ENCODE peak calls at places on chromosome 4, in five cellular contexts. H is mucosa of descending colon, W is GM23338, M is heart right ventricle, P is body of pancreas. V is an unnamed sample.

GRCh38 chr4:45668086-45668485 is 455.8 kb downstream of the GABRG1 start:
- DNase-seq in M (no peak), W (no peak), P (no peak), H (no peak), V (no peak)

GRCh38 chr4:7212921-7213320 is 20.6 kb downstream of the SORCS2 start:
- DNase-seq in P (no peak), H (no peak), W (no peak), M (no peak), V (no peak)

GRCh38 chr4:40121515-40121914 is 64.9 kb downstream of the N4BP2 start:
- DNase-seq in P (no peak), W (no peak), M (peak), H (no peak), V (peak)

GRCh38 chr4:911221-911751 is 20.8 kb downstream of the GAK start:
- DNase-seq in H (peak), M (no peak), P (no peak), W (no peak), V (no peak)

GRCh38 chr4:130336585-130337217 is 1240.7 kb downstream of the C4orf33 start:
- DNase-seq in M (no peak), P (no peak), W (peak), H (no peak), V (peak)

GRCh38 chr4:152850377-152850776 is 70.6 kb downstream of the ARFIP1 start:
- DNase-seq in P (no peak), M (peak), W (peak), H (peak), V (peak)

GRCh38 chr4:140252144-140252741 is 98.3 kb upstream of the MAML3 start:
- DNase-seq in W (peak), H (peak), M (no peak), P (peak), V (no peak)

GRCh38 chr4:8506373-8507250 is 66.0 kb downstream of the TRMT44 start:
- DNase-seq in M (peak), P (peak), W (peak), H (no peak), V (peak)

GRCh38 chr4:186642530-186642929 is 81.1 kb downstream of the FAT1 start:
- DNase-seq in W (no peak), M (no peak), P (no peak), H (no peak), V (no peak)

GRCh38 chr4:73614468-73614867 is 5.8 kb downstream of the RASSF6 start:
- DNase-seq in H (no peak), P (no peak), W (no peak), M (no peak), V (no peak)

GRCh38 chr4:10184501-10184938 is 67.9 kb upstream of the WDR1 start:
- DNase-seq in W (no peak), H (no peak), P (no peak), M (no peak), V (no peak)

GRCh38 chr4:71138007-71138600 is 144.7 kb downstream of the DCK start:
- DNase-seq in P (no peak), H (no peak), W (no peak), M (no peak), V (no peak)

GRCh38 chr4:80566203-80566872 is 230.8 kb downstream of the CFAP299 start:
- DNase-seq in M (no peak), W (no peak), H (no peak), P (no peak), V (no peak)

GRCh38 chr4:64465263-64465662 is 56.0 kb upstream of the TECRL start:
- DNase-seq in H (no peak), W (no peak), P (no peak), M (no peak), V (no peak)

GRCh38 chr4:87153078-87153477 is 67.3 kb downstream of the KLHL8 start:
- DNase-seq in P (no peak), H (no peak), W (no peak), M (no peak), V (no peak)

GRCh38 chr4:8938623-8939022 is 67.0 kb upstream of the HMX1 start:
- DNase-seq in W (no peak), P (no peak), M (no peak), H (no peak), V (no peak)

GRCh38 chr4:56550642-56551041 is 45.1 kb downstream of the ARL9 start:
- DNase-seq in M (no peak), P (no peak), H (no peak), W (no peak), V (no peak)

GRCh38 chr4:78293841-78294301 is 236.7 kb downstream of the FRAS1 start:
- DNase-seq in W (no peak), M (no peak), P (no peak), H (no peak), V (peak)

GRCh38 chr4:77852892-77853495 is 9.6 kb upstream of the MRPL1 start:
- DNase-seq in H (no peak), W (no peak), M (no peak), P (no peak), V (no peak)

GRCh38 chr4:101790521-101791188 is at the start of gene BANK1:
- DNase-seq in P (peak), H (peak), M (peak), W (peak), V (no peak)

GRCh38 chr4:55397521-55398321 is 2.0 kb downstream of the TMEM165 start:
- DNase-seq in W (no peak), H (no peak), P (no peak), M (no peak), V (peak)

GRCh38 chr4:94412019-94413017 is 39.4 kb upstream of the PDLIM5 start:
- DNase-seq in M (peak), P (no peak), W (no peak), H (no peak), V (peak)

GRCh38 chr4:82044141-82044993 is 329.4 kb downstream of the HNRNPD start:
- DNase-seq in W (peak), H (peak), M (peak), P (peak), V (peak)

GRCh38 chr4:150010525-150011126 is 67.6 kb upstream of the DCLK2 start:
- DNase-seq in M (peak), P (peak), H (no peak), W (peak), V (peak)

GRCh38 chr4:3354455-3354811 is 61.6 kb downstream of the RGS12 start:
- DNase-seq in W (no peak), P (no peak), M (no peak), H (no peak), V (no peak)

GRCh38 chr4:126532527-126532926 is 1100.2 kb upstream of the INTU start:
- DNase-seq in H (no peak), P (no peak), W (no peak), M (no peak), V (no peak)

GRCh38 chr4:168304744-168305459 is 13.7 kb downstream of the DDX60 start:
- DNase-seq in H (no peak), M (no peak), W (no peak), P (no peak), V (peak)

GRCh38 chr4:186018756-186019155 is 50.2 kb upstream of the TLR3 start:
- DNase-seq in H (no peak), P (no peak), W (no peak), M (no peak), V (no peak)

GRCh38 chr4:83535520-83535944 is 376 bp upstream of the GPAT3 start:
- DNase-seq in M (peak), W (peak), H (peak), P (peak), V (peak)

GRCh38 chr4:159655547-159655946 is 552.7 kb downstream of the RAPGEF2 start:
- DNase-seq in W (no peak), P (no peak), H (no peak), M (no peak), V (no peak)

GRCh38 chr4:140372607-140373327 is 679 bp upstream of the SCOC start:
- DNase-seq in W (peak), H (no peak), M (no peak), P (no peak), V (peak)

GRCh38 chr4:170027181-170027829 is 1.1 kb upstream of the MFAP3L start:
- DNase-seq in H (peak), W (peak), M (peak), P (peak), V (peak)

GRCh38 chr4:84050014-84050413 is 449.1 kb downstream of the NKX6-1 start:
- DNase-seq in M (no peak), H (no peak), W (peak), P (no peak), V (no peak)

GRCh38 chr4:123477804-123478209 is 81.2 kb downstream of the SPRY1 start:
- DNase-seq in P (no peak), H (no peak), W (no peak), M (peak), V (peak)

GRCh38 chr4:163107754-163108153 is 58.9 kb downstream of the NAF1 start:
- DNase-seq in H (no peak), P (no peak), W (peak), M (no peak), V (peak)

GRCh38 chr4:101158136-101158485 is 189.2 kb downstream of the PPP3CA start:
- DNase-seq in W (no peak), H (no peak), P (no peak), M (no peak), V (no peak)

GRCh38 chr4:103305355-103305754 is 107.2 kb upstream of the CENPE start:
- DNase-seq in M (no peak), W (no peak), H (no peak), P (no peak), V (no peak)

GRCh38 chr4:88737304-88738015 is 39.8 kb upstream of the NAP1L5 start:
- DNase-seq in H (no peak), M (no peak), W (peak), P (peak), V (peak)

GRCh38 chr4:177802665-177803064 is 360.4 kb upstream of the AGA start:
- DNase-seq in W (no peak), M (no peak), P (no peak), H (no peak), V (no peak)

GRCh38 chr4:143127621-143128020 is 57.1 kb upstream of the USP38 start:
- DNase-seq in M (no peak), H (no peak), W (no peak), P (no peak), V (no peak)

DNA sequence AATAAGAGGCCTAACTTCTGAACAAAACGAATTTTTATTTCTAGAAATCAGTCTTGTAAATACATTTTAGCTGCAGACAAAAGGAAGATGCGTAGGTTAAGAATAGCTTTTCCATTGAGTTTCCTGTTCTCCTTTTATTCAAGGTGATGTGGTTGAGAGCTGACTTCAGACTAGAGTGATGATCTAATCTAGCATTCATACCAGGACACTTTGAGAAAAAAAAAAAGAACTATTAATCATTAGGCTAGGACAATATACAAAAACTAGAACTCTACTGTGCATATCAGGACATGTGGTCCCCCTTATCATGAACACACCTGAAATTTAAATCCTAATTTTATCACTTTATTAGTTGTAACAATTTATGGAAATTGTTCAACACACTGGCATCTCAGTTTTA is 884.6 kb upstream of the EPHA5 start:
- DNase-seq in M (no peak), P (no peak), H (no peak), W (no peak), V (no peak)
- TF ChIP-seq CTCF in M (no peak), P (no peak), H (no peak), W (no peak), V (no peak)

GRCh38 chr4:146333187-146333894 is 119.0 kb downstream of the REELD1 start:
- DNase-seq in H (no peak), M (no peak), W (no peak), P (no peak), V (peak)
- H3K4me3 ChIP-seq in H (no peak), M (no peak), W (no peak), P (no peak), V (peak)

GRCh38 chr4:154344686-154345085 is 146.9 kb downstream of the DCHS2 start:
- DNase-seq in P (no peak), H (no peak), W (peak), M (no peak), V (no peak)
- TF ChIP-seq CTCF in P (no peak), H (no peak), W (peak), M (no peak), V (no peak)

DNA sequence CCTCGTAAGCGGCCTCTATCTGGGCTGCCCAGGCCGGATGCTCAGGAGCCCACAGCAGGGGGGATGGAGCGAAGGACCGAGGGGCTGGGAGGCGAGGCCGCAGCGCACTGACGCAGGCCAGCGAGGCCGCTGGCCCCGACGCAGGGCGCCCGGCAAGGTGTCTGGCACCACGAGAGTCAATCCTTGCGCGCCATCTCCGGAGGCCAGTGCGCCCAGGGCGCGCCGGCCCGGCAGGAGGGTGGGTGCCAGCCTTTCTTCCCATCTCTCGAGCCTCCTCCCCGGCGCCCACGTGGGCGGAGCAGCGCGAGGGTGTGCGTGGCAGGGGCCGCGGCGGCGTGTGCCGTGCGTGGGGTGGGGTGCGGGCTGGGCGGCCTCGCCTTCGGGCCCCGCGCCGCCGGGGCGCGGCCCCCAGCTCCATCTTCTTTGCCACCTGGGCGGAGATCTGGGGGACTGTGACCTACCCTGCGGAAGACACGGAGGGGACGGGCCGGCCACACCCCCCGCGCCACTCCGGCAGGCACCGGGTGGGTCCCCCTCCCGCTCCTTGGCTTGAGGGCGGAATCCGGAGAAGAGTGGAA is 916 bp downstream of the JAKMIP1 start:
- DNase-seq in P (no peak), W (peak), H (no peak), M (no peak), V (no peak)
- H3K4me3 ChIP-seq in P (no peak), W (peak), H (no peak), M (no peak), V (no peak)

GRCh38 chr4:31237242-31237641 is 517.1 kb downstream of the PCDH7 start:
- DNase-seq in P (no peak), W (no peak), M (no peak), H (no peak), V (no peak)

GRCh38 chr4:31235961-31236360 is 515.8 kb downstream of the PCDH7 start:
- DNase-seq in P (no peak), W (no peak), H (no peak), M (no peak), V (no peak)

GRCh38 chr4:31236635-31237173 is 516.5 kb downstream of the PCDH7 start:
- DNase-seq in H (no peak), M (no peak), P (no peak), W (no peak), V (no peak)

GRCh38 chr4:31241504-31241903 is 521.3 kb downstream of the PCDH7 start:
- DNase-seq in P (no peak), W (no peak), M (no peak), H (no peak), V (no peak)

DNA sequence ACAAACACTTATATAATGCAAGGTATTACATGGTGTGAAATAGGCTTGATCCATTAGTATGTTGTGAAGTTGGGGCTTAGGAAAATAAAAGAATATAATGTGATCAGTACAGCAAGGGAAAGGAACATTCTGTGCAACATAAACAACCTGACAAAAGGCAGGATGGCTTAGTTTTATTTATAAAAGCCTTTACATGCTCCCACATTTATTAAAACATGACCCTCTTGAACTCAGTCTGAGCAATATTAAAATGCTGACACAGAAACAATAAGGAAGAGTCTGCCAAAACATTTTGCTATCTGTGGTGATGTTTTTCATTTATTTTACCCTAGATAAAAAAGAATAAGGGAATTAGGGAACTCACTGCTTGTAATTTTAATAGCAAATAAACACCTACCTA is 519.7 kb downstream of the PCDH7 start:
- DNase-seq in H (no peak), M (no peak), W (no peak), P (no peak), V (no peak)
- TF ChIP-seq CTCF in H (no peak), M (no peak), W (no peak), P (no peak), V (no peak)

GRCh38 chr4:2006956-2007653 is 1.7 kb downstream of the NELFA start:
- DNase-seq in H (no peak), W (no peak), M (no peak), P (no peak), V (no peak)
- H3K4me3 ChIP-seq in H (no peak), W (peak), M (peak), P (peak), V (peak)

GRCh38 chr4:38730493-38730829 is 52.3 kb downstream of the TLR10 start:
- DNase-seq in W (no peak), P (no peak), H (no peak), M (no peak), V (no peak)

GRCh38 chr4:38724507-38724808 is 58.3 kb downstream of the TLR10 start:
- DNase-seq in W (no peak), H (no peak), M (no peak), P (no peak), V (no peak)

GRCh38 chr4:38723726-38724506 is 58.9 kb downstream of the TLR10 start:
- DNase-seq in H (no peak), M (no peak), W (no peak), P (no peak), V (peak)

GRCh38 chr4:38730830-38731646 is 51.8 kb downstream of the TLR10 start:
- DNase-seq in P (peak), W (peak), M (peak), H (peak), V (peak)

GRCh38 chr4:38728651-38729141 is 54.1 kb downstream of the TLR10 start:
- DNase-seq in H (peak), W (peak), P (peak), M (no peak), V (no peak)
- TF ChIP-seq CTCF in H (no peak), W (peak), P (no peak), M (no peak), V (no peak)

GRCh38 chr4:41647368-41647767 is 101.2 kb downstream of the PHOX2B start:
- DNase-seq in P (no peak), H (no peak), M (no peak), W (no peak), V (no peak)

GRCh38 chr4:41646862-41647261 is 101.7 kb downstream of the PHOX2B start:
- DNase-seq in H (no peak), M (no peak), P (no peak), W (no peak), V (no peak)

GRCh38 chr4:41644288-41644914 is 104.1 kb downstream of the PHOX2B start:
- DNase-seq in M (peak), H (peak), P (peak), W (peak), V (peak)

GRCh38 chr4:41645716-41646115 is 102.8 kb downstream of the PHOX2B start:
- DNase-seq in W (no peak), H (no peak), M (no peak), P (no peak), V (no peak)

DNA sequence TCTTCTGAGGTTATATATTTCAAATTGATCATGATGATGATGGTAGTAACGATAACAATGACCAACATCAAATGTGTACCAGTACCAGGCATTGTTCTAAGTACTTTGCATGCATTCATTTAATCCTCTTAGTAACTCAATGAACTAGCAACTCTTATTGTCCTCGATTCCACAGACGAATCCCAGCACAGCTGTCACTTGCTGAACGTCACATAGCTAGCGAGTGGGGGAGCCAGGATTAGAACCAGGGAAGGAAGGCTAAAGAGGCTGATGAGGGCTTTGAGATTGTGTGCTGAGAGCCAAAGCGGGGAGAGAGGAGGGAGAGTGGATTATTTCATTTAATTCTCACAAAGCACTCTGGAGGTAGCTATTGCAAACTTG is 103.6 kb downstream of the PHOX2B start:
- DNase-seq in M (no peak), P (no peak), W (no peak), H (no peak), V (no peak)
- H3K4me3 ChIP-seq in M (no peak), P (no peak), W (peak), H (no peak), V (no peak)